ENCODE peak calls at places on chromosome 21, in eight cellular contexts. X is CD8-positive, alpha-beta T cell; J is body of pancreas; B is WERI-Rb-1; F is colonic mucosa; M is BJ; A is PC-3; D is heart right ventricle. C is an unnamed sample.

GRCh38 chr21:16587671-16588379 is 858.0 kb downstream of the USP25 start:
- DNase-seq in X (no peak), J (no peak), B (no peak), F (no peak), M (peak; percentile 31), A (peak; percentile 59), D (no peak), C (peak; percentile 61)

GRCh38 chr21:16587141-16587570 is 857.4 kb downstream of the USP25 start:
- DNase-seq in X (no peak), J (peak; percentile 64), B (no peak), F (peak; percentile 59), M (no peak), A (peak; percentile 46), D (peak; percentile 50), C (peak; percentile 52)

GRCh38 chr21:38753114-38754100 is 52.3 kb upstream of the ETS2 start:
- DNase-seq in X (no peak), J (no peak), B (no peak), F (no peak), M (no peak), A (no peak), D (no peak), C (no peak)

GRCh38 chr21:39529026-39529425 is 77.3 kb downstream of the SH3BGR start:
- DNase-seq in X (no peak), J (no peak), B (no peak), F (no peak), M (no peak), A (no peak), D (no peak), C (no peak)

GRCh38 chr21:18608226-18608625 is 204.6 kb upstream of the TMPRSS15 start:
- DNase-seq in X (no peak), J (no peak), B (no peak), F (no peak), M (no peak), A (no peak), D (no peak), C (no peak)

GRCh38 chr21:25733859-25734653 is 648 bp downstream of the ATP5PF start:
- DNase-seq in X (peak; percentile 22), J (no peak), B (no peak), F (peak; percentile 38), M (no peak), A (peak; percentile 9), D (peak; percentile 39), C (peak; percentile 80)

GRCh38 chr21:39120876-39121599 is 62.2 kb downstream of the PSMG1 start:
- DNase-seq in X (no peak), J (no peak), B (no peak), F (peak; percentile 8), M (no peak), A (no peak), D (no peak), C (no peak)

GRCh38 chr21:15122241-15122640 is 57.4 kb upstream of the NRIP1 start:
- DNase-seq in X (no peak), J (peak; percentile 25), B (no peak), F (no peak), M (no peak), A (peak; percentile 68), D (peak; percentile 11), C (no peak)

GRCh38 chr21:37862536-37862935 is 53.7 kb downstream of the KCNJ6 start:
- DNase-seq in X (no peak), J (no peak), B (peak; percentile 73), F (no peak), M (no peak), A (peak; percentile 39), D (peak; percentile 22), C (no peak)

GRCh38 chr21:22791986-22792560 is 1793.9 kb downstream of the NCAM2 start:
- DNase-seq in X (no peak), J (peak; percentile 31), B (peak; percentile 11), F (peak; percentile 18), M (no peak), A (peak; percentile 77), D (no peak), C (no peak)

GRCh38 chr21:29256125-29256895 is 42.4 kb upstream of the BACH1 start:
- DNase-seq in X (no peak), J (no peak), B (no peak), F (no peak), M (no peak), A (peak; percentile 87), D (no peak), C (no peak)

GRCh38 chr21:14453339-14453738 is 70.4 kb upstream of the HSPA13 start:
- DNase-seq in X (no peak), J (no peak), B (no peak), F (no peak), M (no peak), A (no peak), D (no peak), C (no peak)

GRCh38 chr21:37412603-37413360 is 46.2 kb downstream of the DYRK1A start:
- DNase-seq in X (no peak), J (no peak), B (no peak), F (no peak), M (peak; percentile 71), A (no peak), D (no peak), C (no peak)

GRCh38 chr21:33682992-33683627 is 40.8 kb downstream of the ITSN1 start:
- DNase-seq in X (no peak), J (no peak), B (no peak), F (no peak), M (peak; percentile 68), A (peak; percentile 86), D (no peak), C (no peak)

GRCh38 chr21:16305686-16306085 is 575.9 kb downstream of the USP25 start:
- DNase-seq in X (no peak), J (no peak), B (no peak), F (no peak), M (no peak), A (no peak), D (no peak), C (no peak)

GRCh38 chr21:34613679-34614442 is 1.1 kb downstream of the RCAN1 start:
- DNase-seq in X (no peak), J (no peak), B (no peak), F (no peak), M (no peak), A (peak; percentile 42), D (no peak), C (no peak)

DNA sequence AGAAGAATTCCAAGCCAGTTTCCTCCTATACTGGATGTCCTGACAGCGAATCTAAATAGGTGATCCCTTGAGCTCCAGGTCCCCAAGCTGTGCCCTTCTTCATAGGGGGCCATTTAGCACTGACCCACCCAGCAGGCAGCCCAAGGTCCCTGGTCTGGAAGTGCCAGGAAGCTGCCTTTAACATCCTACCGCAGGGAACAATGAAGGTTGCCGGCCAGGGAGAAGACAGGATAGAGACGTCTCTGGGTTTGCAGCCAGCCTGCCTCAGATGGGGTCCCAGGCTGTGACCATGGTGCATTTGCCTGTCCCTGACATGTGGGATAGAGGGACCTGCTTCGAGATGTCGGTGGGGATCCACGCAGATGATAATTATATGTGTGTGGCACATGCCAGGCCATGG is 2.7 kb upstream of the RIPK4 start:
- DNase-seq in X (no peak), J (no peak), B (no peak), F (no peak), M (no peak), A (no peak), D (no peak), C (peak; percentile 40)
- H3K27me3 ChIP-seq in X (peaks cover 5% of the 10 kb centered on the region), J (no peaks in the 10 kb centered on the region), B (peaks cover 3% of the 10 kb centered on the region), F (peaks cover 27% of the 10 kb centered on the region), M (peaks cover 13% of the 10 kb centered on the region), A (no peaks in the 10 kb centered on the region), D (peaks cover 85% of the 10 kb centered on the region), C (no peaks in the 10 kb centered on the region)

DNA sequence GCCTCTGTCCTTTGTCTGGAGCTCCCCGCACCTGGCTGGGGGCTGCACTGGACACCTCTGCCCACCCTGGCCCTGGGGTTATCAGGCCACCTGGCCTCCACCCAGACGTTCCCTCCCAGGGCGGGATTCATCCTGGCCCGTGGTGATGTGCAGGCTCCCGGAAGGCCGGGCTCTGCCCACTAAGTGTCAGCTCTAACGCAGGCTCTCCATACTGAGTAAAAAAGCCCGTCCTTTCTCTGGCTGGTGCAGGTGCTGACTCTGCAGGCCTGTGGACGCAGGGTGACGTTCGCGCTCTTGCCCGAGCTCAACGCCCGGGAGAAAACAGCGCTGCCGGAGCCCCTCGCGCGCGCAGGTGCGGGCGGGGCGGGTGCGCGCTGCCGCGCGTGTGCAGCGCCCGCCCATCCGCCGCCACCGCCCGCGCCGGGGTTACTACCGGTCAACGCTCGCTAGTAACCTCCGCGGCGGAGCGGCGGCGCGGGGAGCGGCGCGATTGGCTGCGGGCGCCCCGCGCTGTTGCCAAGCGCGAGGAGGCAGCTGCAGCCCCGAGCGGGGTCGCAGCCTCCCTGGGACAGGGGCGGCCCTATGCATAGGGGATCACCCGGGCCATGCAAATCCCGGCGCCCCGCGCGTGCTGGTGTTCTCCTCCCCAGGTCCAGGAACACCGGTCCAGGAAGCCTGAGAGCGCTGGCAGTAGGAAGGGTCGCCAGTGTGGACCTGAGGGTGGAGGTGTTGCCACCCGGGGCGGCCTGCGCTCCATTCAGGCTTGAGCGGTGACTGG is 15.7 kb downstream of the ABCG1 start:
- DNase-seq in X (peak; percentile 61), J (peak; percentile 64), B (peak; percentile 74), F (peak; percentile 80), M (no peak), A (peak; percentile 63), D (peak; percentile 66), C (peak; percentile 78)
- H3K27me3 ChIP-seq in X (no peaks in the 10 kb centered on the region), J (no peaks in the 10 kb centered on the region), B (no peaks in the 10 kb centered on the region), F (no peaks in the 10 kb centered on the region), M (peaks cover 18% of the 10 kb centered on the region), A (no peaks in the 10 kb centered on the region), D (no peaks in the 10 kb centered on the region), C (no peaks in the 10 kb centered on the region)

GRCh38 chr21:26966360-26966977 is 419 bp downstream of the ADAMTS5 start:
- DNase-seq in X (no peak), J (peak; percentile 13), B (no peak), F (no peak), M (no peak), A (no peak), D (no peak), C (peak; percentile 34)

GRCh38 chr21:26964379-26964778 is 2.5 kb downstream of the ADAMTS5 start:
- DNase-seq in X (no peak), J (no peak), B (no peak), F (peak; percentile 33), M (no peak), A (no peak), D (peak; percentile 52), C (peak; percentile 68)

GRCh38 chr21:26965091-26965566 is 1.8 kb downstream of the ADAMTS5 start:
- DNase-seq in X (no peak), J (no peak), B (no peak), F (no peak), M (no peak), A (no peak), D (no peak), C (peak; percentile 39)

GRCh38 chr21:26965567-26966359 is 1.1 kb downstream of the ADAMTS5 start:
- DNase-seq in X (no peak), J (peak; percentile 24), B (no peak), F (peak; percentile 19), M (no peak), A (no peak), D (peak; percentile 39), C (peak; percentile 87)

GRCh38 chr21:26966978-26967913 is at the start of gene ADAMTS5:
- DNase-seq in X (no peak), J (peak; percentile 15), B (no peak), F (peak; percentile 28), M (no peak), A (peak; percentile 14), D (peak; percentile 35), C (peak; percentile 66)
- H3K27me3 ChIP-seq in X (no peaks in the 10 kb centered on the region), J (peaks cover 2% of the 10 kb centered on the region), B (peaks cover 97% of the 10 kb centered on the region), F (peaks cover 15% of the 10 kb centered on the region), M (no peaks in the 10 kb centered on the region), A (peaks cover 18% of the 10 kb centered on the region), D (peaks cover 22% of the 10 kb centered on the region), C (no peaks in the 10 kb centered on the region)

DNA sequence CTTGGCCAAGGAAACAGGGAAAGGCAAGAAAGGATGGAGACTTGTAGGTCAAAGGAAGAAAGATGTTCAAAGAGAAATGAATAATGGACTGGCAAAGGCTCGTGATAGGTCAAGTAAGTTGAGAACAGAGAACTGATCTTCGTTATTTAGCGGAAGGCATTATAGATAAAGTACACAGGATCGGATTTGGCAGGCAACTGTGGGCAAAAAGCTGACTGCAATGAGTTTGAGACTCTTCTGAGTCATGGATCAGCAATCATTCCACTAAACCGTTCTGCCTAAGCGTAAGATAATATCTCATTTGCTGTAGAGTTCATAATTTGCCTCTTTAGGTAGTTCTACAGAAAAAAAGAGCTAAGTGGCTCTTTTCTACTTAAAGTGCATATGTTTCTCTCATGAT is 34.1 kb downstream of the KRTAP21-3 start:
- DNase-seq in X (no peak), J (no peak), B (no peak), F (no peak), M (no peak), A (peak; percentile 22), D (no peak), C (no peak)
- H3K27me3 ChIP-seq in X (no peaks in the 10 kb centered on the region), J (no peaks in the 10 kb centered on the region), B (peaks cover 78% of the 10 kb centered on the region), F (no peaks in the 10 kb centered on the region), M (no peaks in the 10 kb centered on the region), A (no peaks in the 10 kb centered on the region), D (no peaks in the 10 kb centered on the region), C (no peaks in the 10 kb centered on the region)

C was measured in aorta.